ENCODE peak calls at places on chromosomes 12 and 14, in six cellular contexts. Y, T, C, W, K and N are unnamed samples.

GRCh38 chr12:5480953-5481300 is 49.0 kb downstream of the NTF3 start:
- DNase-seq in T (no peak), Y (no peak), W (no peak), K (no peak), C (no peak), N (no peak)

GRCh38 chr12:108801736-108802665 is 55.4 kb downstream of the SSH1 start:
- DNase-seq in K (peak; percentile 88), Y (peak; percentile 48), W (peak; percentile 66), T (no peak), C (peak; percentile 61), N (peak; percentile 37)

GRCh38 chr14:101575581-101575980 is 14.3 kb downstream of the DIO3 start:
- DNase-seq in T (no peak), K (no peak), Y (no peak), W (no peak), C (no peak), N (no peak)

GRCh38 chr12:72071030-72071429 is 132.4 kb downstream of the TPH2 start:
- DNase-seq in C (no peak), Y (no peak), W (no peak), T (no peak), K (no peak), N (no peak)

GRCh38 chr12:2963154-2963759 is 4.1 kb downstream of the TEAD4 start:
- DNase-seq in C (no peak), K (no peak), T (no peak), W (no peak), Y (peak; percentile 67), N (peak; percentile 15)

GRCh38 chr12:20629414-20630156 is 65.5 kb upstream of the SLCO1C1 start:
- DNase-seq in Y (no peak), W (peak; percentile 71), T (peak; percentile 46), C (no peak), K (peak; percentile 68), N (peak; percentile 5)

GRCh38 chr12:76080017-76080728 is 4.3 kb downstream of the NAP1L1 start:
- DNase-seq in T (no peak), C (no peak), Y (no peak), K (no peak), W (no peak), N (no peak)

GRCh38 chr12:108854453-108855283 is 2.7 kb downstream of the SSH1 start:
- DNase-seq in T (peak; percentile 91), W (peak; percentile 97), K (peak; percentile 98), C (no peak), Y (peak; percentile 56), N (no peak)

GRCh38 chr12:2682301-2683282 is 112.2 kb upstream of the FKBP4 start:
- DNase-seq in Y (no peak), C (peak; percentile 36), T (no peak), W (peak; percentile 42), K (peak; percentile 41), N (peak; percentile 61)

GRCh38 chr12:69633061-69633460 is 22.4 kb upstream of the LRRC10 start:
- DNase-seq in T (no peak), K (no peak), Y (no peak), C (no peak), W (no peak), N (no peak)

GRCh38 chr12:7806863-7807487 is 17.8 kb downstream of the NANOG start:
- DNase-seq in Y (peak; percentile 44), W (peak; percentile 72), T (peak; percentile 24), C (peak; percentile 78), K (peak; percentile 61), N (peak; percentile 88)

DNA sequence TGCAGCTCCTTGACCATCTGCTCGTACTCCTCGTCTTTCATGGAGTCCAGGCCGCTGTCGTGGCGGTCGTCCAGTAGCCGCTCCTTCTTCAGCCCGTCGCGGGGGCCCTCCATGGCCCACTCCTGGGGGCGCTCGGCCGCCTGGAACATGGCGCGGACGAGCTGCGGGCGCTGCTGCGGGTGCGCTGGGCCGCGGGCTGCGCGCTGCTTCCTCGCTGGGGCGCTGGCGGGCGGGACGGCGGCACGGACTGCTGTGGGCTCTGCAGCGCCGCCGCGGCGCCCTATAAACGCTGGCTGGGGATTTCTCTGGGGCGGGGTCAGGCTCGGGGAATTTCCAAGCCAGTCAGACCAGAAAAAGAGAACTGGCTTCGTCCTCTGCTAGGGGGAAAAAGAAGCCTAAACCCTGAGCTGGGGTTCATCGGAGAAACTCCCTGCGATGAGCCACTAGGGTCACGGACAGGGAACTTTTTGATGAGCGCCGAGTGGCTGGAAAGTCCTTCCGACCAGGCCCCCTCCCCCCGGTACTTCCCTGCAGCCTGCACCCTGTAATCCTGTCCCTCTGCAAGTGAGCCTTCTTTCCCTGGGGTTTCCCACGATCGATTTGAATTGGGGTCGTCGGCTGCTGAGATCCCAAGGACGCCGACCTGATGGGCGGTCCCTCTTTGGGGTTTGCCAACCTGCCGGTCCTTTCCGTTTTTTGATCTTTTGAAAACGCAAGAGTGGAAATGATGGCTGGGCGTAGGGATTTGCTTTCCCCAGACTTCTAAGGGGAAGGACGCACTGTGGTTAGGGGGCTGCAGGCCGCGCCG is at the start of gene NFKBIA:
- DNase-seq in Y (peak; percentile 92), T (no peak), C (peak; percentile 73), K (peak; percentile 89), W (peak; percentile 92), N (peak; percentile 80)
- TF ChIP-seq CTCF in Y (peak; percentile 16), T (peak; percentile 25), C (peak; percentile 43), K (peak; percentile 38), W (peak; percentile 26), N (peak; percentile 12)

GRCh38 chr12:106106892-106107291 is 31.9 kb downstream of the NUAK1 start:
- DNase-seq in C (no peak), Y (no peak), W (peak; percentile 74), K (peak; percentile 39), T (no peak), N (peak; percentile 17)

GRCh38 chr12:106106129-106106566 is 32.6 kb downstream of the NUAK1 start:
- DNase-seq in Y (no peak), K (no peak), C (no peak), W (peak; percentile 38), T (no peak), N (no peak)

GRCh38 chr12:106109168-106109910 is 29.4 kb downstream of the NUAK1 start:
- DNase-seq in Y (no peak), T (no peak), C (no peak), K (no peak), W (peak; percentile 75), N (no peak)

GRCh38 chr12:106107566-106107965 is 31.2 kb downstream of the NUAK1 start:
- DNase-seq in C (no peak), T (no peak), K (peak; percentile 54), Y (no peak), W (peak; percentile 59), N (no peak)

DNA sequence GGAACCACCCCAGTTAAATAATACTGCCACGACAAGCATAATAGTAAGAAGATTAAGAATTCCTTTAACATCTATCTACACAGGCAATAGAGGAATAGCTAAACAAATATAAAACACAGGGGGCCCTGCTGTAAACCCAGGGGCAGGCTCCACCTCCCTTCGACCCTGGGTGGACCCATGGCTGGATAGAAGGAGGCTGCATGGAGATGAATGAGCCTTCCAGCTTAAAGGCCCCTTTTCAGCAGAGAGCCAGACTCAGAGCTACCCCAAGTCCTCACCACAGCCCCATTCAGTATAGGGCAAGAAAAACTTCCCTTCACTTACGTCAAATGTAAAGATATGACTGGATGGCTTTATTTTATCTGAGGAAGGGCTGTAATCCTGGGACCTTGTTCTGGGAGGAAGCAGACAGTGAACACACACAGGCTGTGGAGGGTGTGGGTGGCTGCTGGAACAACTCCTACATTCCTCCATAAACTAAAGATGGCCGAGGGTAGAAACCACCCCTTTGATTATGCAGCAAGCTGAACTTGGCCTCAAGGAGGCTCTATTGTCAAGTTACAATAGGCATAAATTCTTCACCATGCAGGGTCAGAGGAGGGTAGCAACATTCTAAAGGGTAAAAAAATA is 30.5 kb downstream of the NUAK1 start:
- DNase-seq in T (peak; percentile 60), W (peak; percentile 90), Y (peak; percentile 51), K (peak; percentile 73), C (peak; percentile 33), N (no peak)
- TF ChIP-seq CTCF in T (peak; percentile 30), W (peak; percentile 40), Y (no peak), K (no peak), C (no peak), N (no peak)

DNA sequence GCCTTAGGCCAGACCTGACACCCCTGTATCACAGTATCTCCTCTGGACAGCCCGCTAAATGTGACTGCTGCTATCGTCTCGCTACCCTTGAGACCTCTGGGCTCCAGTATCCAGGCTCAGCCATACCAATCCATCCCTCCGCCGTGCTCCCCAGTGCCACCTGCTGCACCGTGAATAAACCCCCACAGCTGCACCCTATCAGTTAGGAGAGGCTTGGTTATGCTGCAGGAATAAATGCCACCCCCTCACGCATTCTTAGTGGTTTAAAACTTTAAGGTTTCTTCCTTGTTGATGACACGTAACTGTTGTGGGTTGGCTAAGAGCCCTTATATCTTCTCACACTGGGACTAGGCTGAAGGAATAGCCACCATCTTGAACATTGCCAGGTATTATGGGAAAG is 12.1 kb downstream of the CCDC63 start:
- DNase-seq in K (no peak), T (no peak), Y (no peak), W (no peak), C (no peak), N (no peak)
- TF ChIP-seq CTCF in K (no peak), T (no peak), Y (no peak), W (no peak), C (no peak), N (no peak)

DNA sequence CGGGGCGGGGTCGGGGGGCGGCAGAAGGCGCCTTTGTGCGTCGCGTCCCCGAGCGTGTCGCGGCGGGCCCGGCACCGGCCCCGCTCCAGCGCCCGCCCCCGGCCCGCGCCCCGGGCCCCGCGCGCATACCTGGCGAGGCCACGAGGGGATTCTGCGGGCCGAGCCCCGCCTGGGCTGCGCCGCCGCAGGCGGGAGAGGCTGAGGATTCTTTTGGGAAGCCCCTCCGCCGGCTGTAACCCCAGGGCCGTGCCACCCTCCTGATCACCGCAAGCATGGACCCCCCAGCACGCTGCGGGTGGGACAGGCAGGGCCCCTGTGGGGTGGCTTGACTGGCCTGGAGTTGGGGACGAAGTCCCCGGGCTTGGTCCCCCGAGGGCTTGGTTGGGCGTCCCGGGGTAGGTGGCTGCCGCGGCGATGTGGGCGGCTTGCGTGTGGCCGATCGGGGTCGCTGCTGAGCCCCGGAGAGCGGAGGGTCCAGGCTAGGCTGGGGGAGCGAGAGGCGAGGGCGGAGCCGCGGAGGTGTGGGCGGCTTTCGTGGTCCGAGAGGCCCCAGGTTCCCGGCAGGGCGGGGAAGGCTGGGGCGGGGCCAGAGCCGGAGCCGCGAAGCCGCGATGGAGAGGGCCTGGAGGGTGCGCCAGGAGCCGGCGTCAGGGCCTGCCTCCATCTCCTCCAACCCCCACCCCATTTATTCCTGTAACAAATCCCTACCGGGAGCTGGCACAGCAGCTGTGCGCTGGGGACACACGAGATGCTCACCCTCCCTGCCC is 28.4 kb upstream of the GPR132 start:
- DNase-seq in C (peak; percentile 74), K (peak; percentile 72), Y (peak; percentile 67), T (no peak), W (peak; percentile 75), N (peak; percentile 89)
- TF ChIP-seq CTCF in C (peak; percentile 69), K (peak; percentile 64), Y (peak; percentile 38), T (peak; percentile 69), W (peak; percentile 38), N (peak; percentile 56)

GRCh38 chr14:89537911-89538310 is 120.9 kb upstream of the FOXN3 start:
- DNase-seq in W (no peak), C (no peak), K (no peak), Y (no peak), T (no peak), N (no peak)
- TF ChIP-seq CTCF in W (no peak), C (no peak), K (no peak), Y (no peak), T (no peak), N (peak; percentile 50)

GRCh38 chr14:92093320-92093719 is 13.1 kb downstream of the ATXN3 start:
- DNase-seq in W (peak; percentile 8), K (no peak), C (no peak), Y (no peak), T (no peak), N (no peak)
- TF ChIP-seq CTCF in W (peak; percentile 8), K (peak; percentile 4), C (no peak), Y (no peak), T (peak; percentile 8), N (no peak)